ENCODE peak calls at places on chromosomes 2 and 18, in four cellular contexts. G is GM12878, U is K562, J is HepG2. B is an unnamed sample.

GRCh38 chr2:30820381-30821055 is 13.3 kb upstream of the CAPN13 start:
- DNase-seq in G (no peak), U (no peak), J (no peak), B (no peak)

GRCh38 chr2:111716901-111717635 is 166.9 kb downstream of the ANAPC1 start:
- DNase-seq in G (no peak), U (no peak), J (peak), B (no peak)

GRCh38 chr2:184004945-184005672 is 593.2 kb upstream of the ZNF804A start:
- DNase-seq in G (no peak), U (no peak), J (no peak), B (no peak)

GRCh38 chr18:42164556-42164955 is 209.5 kb downstream of the PIK3C3 start:
- DNase-seq in G (no peak), U (no peak), J (no peak), B (no peak)

GRCh38 chr2:98985905-98986666 is 50.1 kb upstream of the CRACDL start:
- DNase-seq in G (no peak), U (no peak), J (no peak), B (no peak)

GRCh38 chr18:71028285-71028762 is 739.5 kb downstream of the SOCS6 start:
- DNase-seq in G (no peak), U (no peak), J (no peak), B (no peak)

GRCh38 chr2:46315103-46315890 is 18.1 kb downstream of the EPAS1 start:
- DNase-seq in G (no peak), U (peak), J (peak), B (no peak)

GRCh38 chr2:196390243-196391148 is 219.1 kb upstream of the STK17B start:
- DNase-seq in G (no peak), U (peak), J (no peak), B (no peak)

GRCh38 chr2:100882645-100883613 is 63.0 kb downstream of the NPAS2 start:
- DNase-seq in G (no peak), U (no peak), J (peak), B (no peak)

GRCh38 chr2:136909777-136910176 is 144.4 kb downstream of the THSD7B start:
- DNase-seq in G (no peak), U (no peak), J (no peak), B (no peak)

GRCh38 chr18:62897153-62897552 is 181.8 kb downstream of the PHLPP1 start:
- DNase-seq in G (no peak), U (no peak), J (no peak), B (no peak)

GRCh38 chr2:101546376-101547058 is 71.6 kb upstream of the RFX8 start:
- DNase-seq in G (no peak), U (no peak), J (no peak), B (no peak)

GRCh38 chr2:177335917-177336450 is 56.6 kb upstream of the AGPS start:
- DNase-seq in G (no peak), U (no peak), J (no peak), B (no peak)

GRCh38 chr2:55120634-55121359 is 70.5 kb upstream of the RTN4 start:
- DNase-seq in G (no peak), U (peak), J (no peak), B (no peak)

GRCh38 chr2:205077159-205077558 is 531.9 kb downstream of the PARD3B start:
- DNase-seq in G (no peak), U (no peak), J (no peak), B (no peak)

GRCh38 chr2:48144777-48145176 is 238.5 kb upstream of the FBXO11 start:
- DNase-seq in G (no peak), U (peak), J (no peak), B (no peak)

GRCh38 chr18:36583155-36583745 is 245.6 kb downstream of the TPGS2 start:
- DNase-seq in G (peak), U (no peak), J (no peak), B (peak)

GRCh38 chr2:161681043-161681442 is 56.8 kb downstream of the SLC4A10 start:
- DNase-seq in G (no peak), U (no peak), J (no peak), B (no peak)

GRCh38 chr2:191050640-191050987 is 36.6 kb upstream of the STAT1 start:
- DNase-seq in G (no peak), U (no peak), J (no peak), B (no peak)

GRCh38 chr2:58834404-58834803 is 593.3 kb upstream of the FANCL start:
- DNase-seq in G (no peak), U (peak), J (peak), B (peak)
- TF ChIP-seq ETV6 in G (no peak), U (no peak), J (no peak), B (peak)

DNA sequence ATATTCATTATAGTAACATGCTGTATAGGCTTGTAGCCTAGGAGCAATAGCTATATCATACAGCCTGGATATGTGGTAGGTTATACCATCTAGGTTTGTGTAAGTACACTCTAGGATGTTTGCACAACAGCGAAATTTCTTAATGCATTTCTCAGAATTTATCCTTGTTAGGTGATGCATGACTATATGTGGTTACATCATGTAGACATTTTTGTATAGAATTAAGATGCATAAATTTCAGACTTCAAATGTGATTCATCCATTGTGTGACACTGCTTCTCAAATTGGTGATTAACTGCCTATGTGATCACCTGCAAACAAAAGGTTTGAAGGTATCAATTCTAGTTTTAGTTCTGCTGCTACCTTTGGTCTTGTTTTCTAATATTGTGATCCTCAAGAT is 1787.0 kb upstream of the PIK3C3 start:
- DNase-seq in G (no peak), U (no peak), J (no peak), B (no peak)
- TF ChIP-seq MAX in G (no peak), U (no peak), J (no peak), B (no peak)

DNA sequence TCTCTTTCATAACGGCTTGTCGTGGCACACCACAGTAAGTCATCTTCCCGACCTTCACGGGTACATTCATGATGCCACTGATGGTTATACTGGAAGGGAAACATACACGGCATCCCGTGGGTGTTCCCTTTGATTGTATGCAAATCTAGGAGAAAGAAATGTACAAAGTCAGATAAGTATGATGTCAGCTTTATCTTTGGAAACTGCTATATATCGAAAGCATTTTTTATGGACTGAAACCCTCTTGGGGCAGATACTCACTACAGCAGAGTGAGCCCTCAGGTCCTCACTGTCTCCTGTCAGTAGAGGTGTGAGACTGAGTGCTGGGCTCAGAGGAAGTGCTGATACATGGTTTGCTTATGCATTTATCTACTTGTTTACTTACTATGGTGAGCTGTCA is 20.4 kb downstream of the PLA2R1 start:
- DNase-seq in G (no peak), U (no peak), J (no peak), B (no peak)
- TF ChIP-seq USF2 in G (no peak), U (no peak), J (no peak), B (no peak)

GRCh38 chr18:55515204-55515603 is 72.8 kb downstream of the TCF4 start:
- DNase-seq in G (no peak), U (no peak), J (no peak), B (no peak)

GRCh38 chr18:55515946-55516710 is 71.9 kb downstream of the TCF4 start:
- DNase-seq in G (no peak), U (no peak), J (no peak), B (no peak)

GRCh38 chr18:55510809-55511208 is 77.2 kb downstream of the TCF4 start:
- DNase-seq in G (no peak), U (no peak), J (no peak), B (no peak)

GRCh38 chr18:55511277-55511676 is 76.7 kb downstream of the TCF4 start:
- DNase-seq in G (no peak), U (no peak), J (no peak), B (no peak)

GRCh38 chr18:55513199-55513598 is 74.8 kb downstream of the TCF4 start:
- DNase-seq in G (no peak), U (no peak), J (no peak), B (no peak)
- TF ChIP-seq ETV6 in G (no peak), U (no peak), J (no peak), B (no peak)

GRCh38 chr2:179966778-179967394 is 40.2 kb downstream of the CWC22 start:
- DNase-seq in G (no peak), U (no peak), J (no peak), B (no peak)
- TF ChIP-seq MAX in G (no peak), U (no peak), J (no peak), B (no peak)

DNA sequence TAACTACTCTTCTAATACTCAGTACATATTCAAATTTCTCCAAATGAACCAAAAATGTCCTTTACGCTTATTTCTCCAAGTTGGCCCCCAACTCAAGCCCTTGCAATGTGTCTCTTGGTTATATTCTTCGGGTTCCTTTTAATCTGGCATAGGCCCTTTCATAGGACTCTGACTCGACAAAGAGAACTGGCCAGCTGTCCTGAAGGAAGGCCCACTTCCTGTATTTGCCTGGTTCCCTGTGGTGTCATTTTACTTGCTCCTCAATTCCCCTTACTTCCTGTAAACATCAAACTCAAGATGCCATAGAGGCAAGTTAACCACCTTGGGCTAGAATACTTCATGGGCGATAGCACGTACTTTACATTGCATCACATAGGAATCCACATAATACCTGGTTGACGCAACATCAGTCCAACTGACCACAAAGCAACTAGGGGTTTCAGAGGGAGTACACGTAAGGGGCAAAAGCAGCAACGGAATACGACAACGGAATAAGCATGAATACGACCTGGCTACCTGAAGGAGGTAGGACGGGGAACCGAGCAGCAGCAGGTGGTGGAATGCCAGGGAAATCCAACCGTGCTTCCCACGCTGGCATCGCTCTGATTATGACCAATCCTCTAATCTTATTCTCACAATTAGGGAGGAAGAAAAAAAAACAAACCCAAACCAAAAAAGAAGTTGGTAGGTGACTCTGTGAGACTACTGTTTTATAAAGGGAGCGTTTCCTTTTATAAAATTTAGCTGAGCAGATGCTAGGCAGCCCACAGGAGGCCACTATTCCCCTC is 823 bp upstream of the GORASP2 start:
- DNase-seq in G (no peak), U (peak), J (peak), B (peak)
- TF ChIP-seq USF2 in G (no peak), U (no peak), J (no peak), B (no peak)

DNA sequence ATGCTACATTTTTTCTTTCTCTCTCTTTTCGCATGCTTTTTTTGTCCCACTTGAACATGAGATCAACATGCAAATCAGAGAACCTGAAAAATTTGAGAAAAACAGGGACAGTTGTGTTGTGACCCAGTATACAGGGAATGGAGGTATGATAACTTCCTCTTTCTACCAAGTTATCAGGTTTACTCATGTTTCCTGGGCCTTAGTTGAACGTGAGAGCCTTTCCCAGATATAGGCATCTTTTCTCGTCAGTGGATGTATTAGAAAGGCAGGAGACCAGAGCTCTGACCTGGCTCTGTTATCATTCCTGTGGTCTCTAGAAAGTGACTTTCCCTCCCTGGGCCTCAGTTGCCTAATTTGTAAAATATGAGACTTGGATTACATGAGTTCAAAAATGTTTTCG is 30.1 kb upstream of the FAM117B start:
- DNase-seq in G (peak), U (no peak), J (no peak), B (no peak)
- TF ChIP-seq ETV6 in G (no peak), U (no peak), J (no peak), B (no peak)

GRCh38 chr2:234422895-234423505 is 73.9 kb downstream of the ARL4C start:
- DNase-seq in G (no peak), U (no peak), J (no peak), B (no peak)
- TF ChIP-seq MAX in G (no peak), U (no peak), J (no peak), B (no peak)

GRCh38 chr2:26345284-26345553 is 724 bp upstream of the SELENOI start:
- DNase-seq in G (no peak), U (no peak), J (no peak), B (no peak)

GRCh38 chr2:26347286-26347865 is 787 bp upstream of the ADGRF3 start:
- DNase-seq in G (no peak), U (peak), J (no peak), B (no peak)

GRCh38 chr2:26346454-26347053 is at the start of gene ADGRF3:
- DNase-seq in G (peak), U (peak), J (peak), B (peak)

GRCh38 chr2:26345554-26346453 is at the start of gene SELENOI:
- DNase-seq in G (peak), U (peak), J (peak), B (peak)

GRCh38 chr2:26344581-26345283 is 1.2 kb upstream of the SELENOI start:
- DNase-seq in G (no peak), U (peak), J (peak), B (peak)
- TF ChIP-seq USF2 in G (no peak), U (no peak), J (no peak), B (no peak)

DNA sequence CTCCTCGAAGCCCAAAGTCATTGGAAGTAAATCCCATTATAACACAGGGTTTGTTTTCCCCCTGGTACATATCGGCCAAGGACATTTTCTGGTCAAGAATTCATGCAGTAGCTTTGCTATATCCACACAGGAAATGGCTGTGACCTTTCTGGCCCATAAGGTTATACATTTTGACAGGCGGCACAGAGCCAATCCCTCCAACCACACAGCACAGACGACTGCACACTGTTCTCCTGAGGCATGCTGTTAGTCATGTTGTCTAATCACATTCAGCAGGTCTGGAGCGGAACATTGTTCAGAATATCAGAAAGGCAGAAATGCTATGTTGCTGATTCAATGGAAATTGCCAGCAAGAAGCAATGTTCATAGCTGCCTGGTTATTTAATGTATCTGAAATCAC is 742.3 kb upstream of the SLC8A1 start:
- DNase-seq in G (no peak), U (no peak), J (peak), B (no peak)
- TF ChIP-seq ETV6 in G (no peak), U (no peak), J (no peak), B (no peak)